ENCODE peak calls at places on chromosomes 16 and 17, in five cellular contexts. V is upper lobe of right lung, O is IMR-90, T is heart left ventricle, W is psoas muscle. R is an unnamed sample. For H3K4me1, the result is how much of the 10 kb centered on the place peaks cover.

GRCh38 chr17:15048381-15048780 is 216.7 kb downstream of the PMP22 start:
- DNase-seq in V (no peak), T (no peak), O (no peak), W (no peak), R (no peak)

GRCh38 chr16:70737377-70738082 is 51.7 kb upstream of the MTSS2 start:
- DNase-seq in T (peak), W (peak), O (peak), V (peak), R (peak)

GRCh38 chr17:49887086-49887743 is 39.3 kb upstream of the TAC4 start:
- DNase-seq in T (no peak), O (no peak), W (no peak), V (peak), R (no peak)

GRCh38 chr16:4142268-4142667 is 26.0 kb upstream of the ADCY9 start:
- DNase-seq in T (no peak), V (no peak), O (no peak), W (no peak), R (no peak)

GRCh38 chr16:86044881-86045600 is 146.1 kb downstream of the IRF8 start:
- DNase-seq in V (peak), O (no peak), T (no peak), W (no peak), R (no peak)

GRCh38 chr17:81684442-81684911 is 666 bp downstream of the HGS start:
- DNase-seq in T (no peak), V (no peak), O (peak), W (no peak), R (peak)

GRCh38 chr16:71626018-71626857 is at the start of gene MARVELD3:
- DNase-seq in W (no peak), O (no peak), V (peak), T (no peak), R (no peak)

GRCh38 chr17:34542700-34543336 is 36.6 kb upstream of the TMEM132E start:
- DNase-seq in W (peak), T (no peak), V (no peak), O (no peak), R (no peak)

GRCh38 chr17:76134911-76135809 is 5.9 kb downstream of the FOXJ1 start:
- DNase-seq in T (no peak), O (no peak), W (no peak), V (no peak), R (no peak)

GRCh38 chr16:49931931-49932330 is 76.0 kb upstream of the ZNF423 start:
- DNase-seq in O (no peak), W (no peak), T (no peak), V (peak), R (no peak)

GRCh38 chr16:87584271-87584670 is 18.0 kb upstream of the JPH3 start:
- DNase-seq in O (peak), V (no peak), T (no peak), W (no peak), R (no peak)

GRCh38 chr16:30473231-30474061 is 904 bp downstream of the ITGAL start:
- DNase-seq in T (no peak), O (no peak), V (peak), W (no peak), R (no peak)

GRCh38 chr17:29376667-29377268 is 13.4 kb upstream of the TAOK1 start:
- DNase-seq in W (no peak), V (no peak), T (no peak), O (peak), R (no peak)

GRCh38 chr17:12983986-12984932 is 33.6 kb downstream of the ELAC2 start:
- DNase-seq in O (peak), T (peak), V (no peak), W (peak), R (no peak)

GRCh38 chr17:9900744-9901143 is 4.3 kb downstream of the RCVRN start:
- DNase-seq in O (peak), V (no peak), T (no peak), W (no peak), R (no peak)

GRCh38 chr16:2252806-2253148 is 1.4 kb upstream of the ECI1 start:
- DNase-seq in W (no peak), O (no peak), V (no peak), T (no peak), R (no peak)

GRCh38 chr16:64952177-64952576 is 169.7 kb downstream of the CDH11 start:
- DNase-seq in O (peak), V (no peak), W (no peak), T (no peak), R (no peak)

GRCh38 chr17:8875957-8876356 is 8.5 kb upstream of the PIK3R6 start:
- DNase-seq in W (no peak), T (no peak), V (no peak), O (peak), R (no peak)

GRCh38 chr17:15780188-15780587 is 48.1 kb downstream of the TBC1D26 start:
- DNase-seq in V (no peak), O (no peak), W (no peak), T (no peak), R (no peak)

GRCh38 chr16:50297301-50298074 is 31.1 kb downstream of the ADCY7 start:
- DNase-seq in T (no peak), W (no peak), V (peak), O (no peak), R (peak)

GRCh38 chr16:78235168-78235800 is 135.8 kb downstream of the WWOX start:
- DNase-seq in T (peak), W (peak), V (peak), O (peak), R (peak)

GRCh38 chr17:57408064-57408811 is 151.9 kb downstream of the MSI2 start:
- DNase-seq in O (no peak), T (no peak), W (no peak), V (no peak), R (no peak)

GRCh38 chr17:2343421-2343820 is 6.1 kb downstream of the SGSM2 start:
- DNase-seq in W (no peak), O (no peak), T (no peak), V (no peak), R (no peak)

GRCh38 chr17:66537518-66537917 is 235.1 kb downstream of the PRKCA start:
- DNase-seq in V (no peak), T (no peak), W (no peak), O (no peak), R (no peak)

GRCh38 chr16:57098188-57098841 is 5.9 kb downstream of the CPNE2 start:
- DNase-seq in W (no peak), V (no peak), O (no peak), T (no peak), R (no peak)

GRCh38 chr16:14309001-14309886 is 238.1 kb downstream of the MRTFB start:
- DNase-seq in O (peak), T (no peak), V (no peak), W (no peak), R (no peak)

GRCh38 chr17:75640556-75641119 is 7.4 kb downstream of the SMIM5 start:
- DNase-seq in V (peak), T (peak), O (no peak), W (no peak), R (no peak)

GRCh38 chr16:86387461-86388440 is 122.6 kb upstream of the FOXF1 start:
- DNase-seq in T (no peak), W (no peak), V (no peak), O (peak), R (no peak)

GRCh38 chr16:75252946-75253911 is 1.8 kb upstream of the BCAR1 start:
- DNase-seq in O (peak), V (peak), W (peak), T (peak), R (peak)

GRCh38 chr16:85553436-85554113 is 59.5 kb upstream of the GSE1 start:
- DNase-seq in W (peak), T (peak), V (peak), O (peak), R (peak)

GRCh38 chr16:89431158-89431584 is 59.2 kb downstream of the ANKRD11 start:
- DNase-seq in V (no peak), W (peak), T (no peak), O (peak), R (no peak)

GRCh38 chr16:29925173-29925804 is 737 bp downstream of the KCTD13 start:
- DNase-seq in T (no peak), W (no peak), O (no peak), V (peak), R (no peak)

DNA sequence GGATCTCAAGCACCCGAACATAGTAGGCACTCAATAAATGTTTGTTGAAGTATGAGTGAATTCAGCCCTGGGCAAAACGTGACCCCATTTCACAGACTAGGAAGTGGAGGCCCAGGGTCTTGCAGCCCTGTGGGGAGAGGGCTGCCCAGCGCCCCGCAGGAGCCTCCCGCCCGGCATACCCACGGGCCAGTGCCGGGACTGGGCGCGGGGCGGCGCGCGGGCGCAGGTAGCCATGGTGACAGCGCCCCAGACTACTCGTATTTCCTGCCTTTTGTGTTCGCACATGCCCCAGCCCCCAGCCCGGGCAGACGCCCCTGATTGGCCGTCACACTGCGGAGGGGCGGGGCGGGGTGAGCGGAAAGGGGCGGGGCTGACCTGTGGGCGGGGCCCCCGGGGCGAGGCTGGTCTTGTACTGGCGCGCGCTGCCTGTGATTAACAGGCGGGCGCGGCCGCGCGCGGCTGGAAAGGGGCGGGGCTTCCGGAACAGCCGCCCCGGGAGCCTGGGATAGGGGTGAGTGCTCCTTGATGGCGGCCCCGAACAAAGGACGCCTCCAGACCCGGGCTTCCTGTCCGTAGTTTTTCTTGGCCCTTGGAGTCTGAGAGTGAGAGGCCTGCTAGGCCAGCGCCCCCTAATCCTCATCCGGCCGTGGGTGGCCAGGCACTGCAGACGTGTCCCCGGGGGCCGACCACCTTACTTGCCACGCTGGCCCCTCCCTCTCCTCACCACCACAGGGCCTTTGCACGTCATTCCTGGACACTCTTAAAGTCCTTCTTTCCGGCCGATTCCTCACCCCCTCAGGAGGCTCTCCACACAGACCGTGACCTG is 71.0 kb downstream of the RAI1 start:
- DNase-seq in O (peak), W (peak), T (peak), V (peak), R (peak)
- H3K4me1 ChIP-seq in O (under half), W (under half), T (half or more), V (half or more), R (under half)

DNA sequence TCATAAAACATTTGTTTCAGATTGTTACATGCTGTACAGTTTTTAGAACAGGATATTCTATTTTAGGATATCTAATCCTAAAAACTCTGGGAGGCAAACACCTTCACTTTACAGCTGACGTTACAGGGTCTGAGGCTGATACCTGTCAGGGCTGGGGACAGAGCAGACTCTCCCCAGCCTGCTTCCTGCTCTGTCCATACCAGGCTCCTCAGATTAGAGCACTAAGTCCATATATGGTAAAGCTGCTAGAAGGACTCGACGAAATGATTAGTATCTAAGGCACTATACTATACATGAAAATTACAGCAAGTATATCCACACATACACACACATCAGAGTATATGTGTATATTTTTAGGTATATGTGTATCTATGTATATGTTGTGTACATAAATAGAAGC is 125.2 kb downstream of the ZFHX3 start:
- DNase-seq in O (no peak), W (no peak), T (no peak), V (no peak), R (peak)
- H3K4me1 ChIP-seq in O (under half), W (under half), T (under half), V (under half), R (under half)

DNA sequence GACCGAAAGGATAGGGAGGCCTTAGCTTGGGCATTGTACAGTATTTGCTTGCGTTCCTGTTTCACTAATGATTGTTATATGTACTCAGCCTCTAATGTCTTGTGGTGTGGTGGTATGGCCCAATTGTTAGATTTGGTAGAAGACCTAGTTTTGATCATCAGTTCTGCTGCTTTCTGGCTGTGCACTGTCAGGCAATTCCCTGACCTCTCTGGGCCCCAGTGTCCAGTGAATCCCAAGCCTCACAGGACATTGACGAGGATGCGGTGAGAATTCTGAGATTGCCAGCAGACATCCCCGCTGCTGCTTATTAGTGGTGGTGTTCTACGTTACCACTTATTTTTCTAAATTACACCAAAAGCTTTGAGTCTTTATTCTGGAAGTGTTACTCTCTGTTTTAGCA is 195.2 kb downstream of the SNX29 start:
- DNase-seq in T (no peak), O (no peak), W (no peak), V (no peak), R (no peak)
- H3K4me1 ChIP-seq in T (under half), O (under half), W (under half), V (under half), R (under half)

GRCh38 chr17:3912827-3913226 is 3.4 kb downstream of the P2RX1 start:
- DNase-seq in O (no peak), T (no peak), W (no peak), V (no peak), R (no peak)
- H3K4me1 ChIP-seq in O (under half), T (under half), W (under half), V (under half), R (under half)

GRCh38 chr17:45784583-45785372 is 658 bp downstream of the CRHR1 start:
- DNase-seq in W (peak), V (peak), T (no peak), O (no peak), R (no peak)

GRCh38 chr17:45784293-45784582 is at the start of gene CRHR1:
- DNase-seq in O (no peak), V (no peak), W (no peak), T (no peak), R (no peak)

GRCh38 chr17:45786349-45786748 is 2.2 kb downstream of the CRHR1 start:
- DNase-seq in O (no peak), V (no peak), W (no peak), T (no peak), R (no peak)

GRCh38 chr17:45787044-45787443 is 2.9 kb downstream of the CRHR1 start:
- DNase-seq in O (no peak), V (no peak), T (no peak), W (no peak), R (no peak)

DNA sequence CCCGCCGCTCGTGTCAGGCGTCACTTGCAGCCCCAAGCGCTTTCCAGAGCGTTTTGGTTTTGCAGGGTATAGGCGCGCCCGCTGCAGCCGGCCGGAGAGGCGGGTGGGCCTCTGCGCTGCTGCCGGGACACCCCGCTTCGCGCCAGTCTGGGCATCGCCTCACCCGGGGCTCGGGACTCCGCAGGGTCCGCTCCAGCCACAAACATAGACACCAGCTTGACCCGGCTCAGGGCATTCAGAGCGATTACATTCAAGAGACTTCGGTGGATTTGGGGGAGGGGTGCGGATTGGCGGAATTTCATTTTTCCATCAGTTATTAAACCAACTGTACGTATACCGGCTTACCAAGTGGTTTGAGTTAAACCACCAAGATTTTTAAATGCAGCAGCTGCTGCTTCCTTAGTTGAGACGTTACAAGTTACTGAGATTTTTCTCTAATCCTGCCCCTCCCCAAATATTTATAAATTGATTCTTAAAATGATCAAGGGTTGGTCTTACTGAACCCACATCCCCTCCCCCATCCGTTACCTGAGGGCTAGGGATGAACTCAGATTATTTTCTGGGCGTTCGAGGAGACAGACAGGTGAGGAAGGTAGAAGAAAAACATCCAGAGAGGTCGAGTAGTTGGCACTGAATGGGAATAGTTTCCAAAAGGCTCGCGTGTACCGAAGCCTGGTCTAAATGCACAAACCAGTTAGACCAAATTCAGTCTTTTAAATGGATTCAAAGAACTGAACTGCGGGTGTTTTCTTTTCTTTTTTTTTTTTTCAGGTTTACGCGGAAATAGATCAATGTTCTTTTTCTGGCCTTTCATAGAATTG is 1.5 kb downstream of the CRHR1 start:
- DNase-seq in W (no peak), V (no peak), O (no peak), T (no peak), R (no peak)
- H3K4me1 ChIP-seq in W (under half), V (under half), O (under half), T (under half), R (under half)

DNA sequence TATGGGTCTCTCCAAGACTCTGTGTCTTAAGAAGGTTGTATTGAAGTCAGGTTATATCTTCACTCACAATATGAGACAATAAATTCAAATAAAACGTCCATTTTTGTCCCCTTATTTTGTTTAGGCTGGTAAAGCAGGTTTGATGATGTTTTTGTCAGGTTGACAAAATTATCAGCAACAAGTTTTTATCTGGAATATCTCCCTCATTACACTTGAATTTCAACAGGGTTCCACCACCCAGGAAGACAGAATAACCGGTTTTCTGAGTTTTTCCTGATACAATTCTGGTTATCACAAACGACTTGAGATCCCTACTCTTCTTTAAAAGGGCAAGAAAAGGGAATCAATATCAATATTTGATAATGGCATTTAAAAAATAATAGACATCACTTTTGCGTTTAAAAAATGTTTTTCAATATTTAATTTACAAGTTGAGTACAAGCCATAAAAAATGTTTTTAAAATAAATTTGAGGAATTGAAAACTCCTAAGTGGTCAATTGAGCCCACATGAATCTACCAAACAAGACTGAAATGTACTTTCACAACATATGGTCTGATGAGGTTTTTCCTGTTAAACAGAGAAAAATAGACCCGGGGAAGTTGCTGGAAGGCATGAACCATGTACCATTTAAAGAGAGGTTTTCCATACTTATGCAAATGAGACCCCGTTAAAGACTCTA is 1.4 kb upstream of the ATP6V0A1 start:
- DNase-seq in W (no peak), T (no peak), V (no peak), O (no peak), R (no peak)
- H3K4me1 ChIP-seq in W (under half), T (under half), V (under half), O (under half), R (under half)

DNA sequence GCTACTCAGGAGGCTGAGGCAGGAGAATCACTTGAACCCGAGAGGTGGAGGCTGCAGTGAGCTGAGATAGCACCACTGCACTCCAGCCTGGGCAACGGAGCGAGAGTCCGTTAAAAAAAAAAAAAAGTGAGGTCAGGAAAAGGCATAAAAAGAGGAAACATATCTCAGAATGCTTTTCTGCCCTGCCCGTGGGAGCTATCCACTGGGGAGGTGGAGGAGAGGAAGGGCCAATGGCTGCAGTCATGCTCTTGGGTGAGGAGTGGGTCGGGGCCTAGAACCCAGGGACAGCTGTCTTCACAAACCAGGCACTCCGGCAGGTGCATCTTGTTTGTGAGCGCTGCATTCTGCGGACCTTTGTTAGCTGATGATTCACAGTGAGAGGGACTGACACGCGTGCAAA is 60.0 kb upstream of the CDC42EP4 start:
- DNase-seq in V (no peak), T (no peak), W (no peak), O (no peak), R (no peak)
- H3K4me1 ChIP-seq in V (under half), T (under half), W (under half), O (under half), R (under half)